ENCODE peak calls at places on chromosomes 4 and X, in eight cellular contexts. U is GM23248, S is stomach, A is esophagus muscularis mucosa, H is right lobe of liver, Q is PC-3, Z is ascending aorta, L is aorta. K is an unnamed sample. For H3K36me3 and H3K4me1, the result is how much of the 10 kb centered on the place peaks cover.

GRCh38 chrX:149682031-149682430 is 29.8 kb upstream of the MAGEA11 start:
- DNase-seq in S (no peak), U (no peak), Q (no peak), A (no peak), Z (no peak), L (no peak), H (no peak), K (peak)

GRCh38 chr4:167032876-167033275 is 201.4 kb downstream of the SPOCK3 start:
- DNase-seq in L (no peak), Q (peak), H (no peak), Z (no peak), U (no peak), S (no peak), A (no peak), K (no peak)

GRCh38 chrX:110669572-110669971 is 126.0 kb downstream of the CHRDL1 start:
- DNase-seq in L (no peak), U (no peak), H (no peak), Z (no peak), Q (no peak), S (no peak), A (no peak), K (no peak)

GRCh38 chrX:76428243-76429130 is 977 bp downstream of the MAGEE1 start:
- DNase-seq in L (peak), S (peak), H (peak), A (no peak), Q (no peak), Z (peak), U (peak), K (no peak)

GRCh38 chr4:165927815-165928214 is 54.8 kb downstream of the TLL1 start:
- DNase-seq in H (no peak), S (no peak), Z (no peak), U (no peak), Q (peak), A (no peak), L (no peak), K (no peak)

GRCh38 chr4:156959298-156959702 is 12.3 kb downstream of the PDGFC start:
- DNase-seq in L (no peak), H (no peak), Z (no peak), U (peak), S (no peak), Q (peak), A (no peak), K (no peak)

GRCh38 chr4:48594185-48594584 is 104.1 kb downstream of the ZAR1 start:
- DNase-seq in Z (no peak), H (no peak), L (no peak), Q (no peak), U (no peak), S (no peak), A (no peak), K (peak)

GRCh38 chrX:1398431-1399340 is 6.8 kb upstream of the SLC25A6 start:
- DNase-seq in L (peak), Z (no peak), A (no peak), H (no peak), U (no peak), S (no peak), Q (no peak), K (peak)

GRCh38 chr4:98864560-98864959 is 64.4 kb downstream of the EIF4E start:
- DNase-seq in H (no peak), U (no peak), Z (no peak), Q (peak), S (no peak), A (no peak), L (no peak), K (no peak)

GRCh38 chr4:128865132-128865531 is 55.6 kb downstream of the JADE1 start:
- DNase-seq in U (no peak), S (no peak), Q (no peak), A (no peak), L (no peak), Z (no peak), H (no peak), K (no peak)
- H3K36me3 ChIP-seq in U (half or more), S (half or more), Q (under half), A (half or more), L (under half), Z (half or more), H (under half), K (half or more)

DNA sequence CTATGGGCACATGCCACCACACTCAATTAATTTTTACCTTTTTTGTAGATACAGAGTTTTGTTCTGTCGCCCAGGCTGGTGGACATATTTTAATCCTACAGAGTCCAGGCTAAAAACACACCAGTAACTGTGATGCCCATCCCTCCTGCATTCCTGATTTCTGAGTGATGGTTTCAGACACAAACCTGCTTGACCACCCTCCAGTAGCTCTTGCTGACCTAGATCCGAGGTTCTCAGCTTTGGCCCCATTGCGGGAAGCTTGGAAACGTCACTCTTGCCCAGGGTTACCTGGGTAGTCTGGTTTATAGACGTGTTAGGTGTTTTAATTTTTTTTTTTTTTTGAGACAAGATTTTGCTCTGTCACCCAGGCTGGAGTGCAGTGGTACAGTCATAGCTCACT is 7.5 kb downstream of the CD99 start:
- DNase-seq in L (no peak), H (no peak), A (no peak), Q (peak), Z (no peak), U (no peak), S (no peak), K (no peak)
- H3K4me1 ChIP-seq in L (under half), H (under half), A (half or more), Q (under half), Z (under half), U (half or more), S (half or more), K (under half)

GRCh38 chr4:25776795-25777194 is 86.0 kb downstream of the SEL1L3 start:
- DNase-seq in A (no peak), Q (no peak), U (no peak), Z (no peak), H (no peak), L (no peak), S (no peak), K (no peak)

GRCh38 chr4:25783943-25784342 is 78.8 kb downstream of the SEL1L3 start:
- DNase-seq in S (no peak), H (no peak), L (no peak), A (no peak), Z (no peak), Q (no peak), U (no peak), K (no peak)

GRCh38 chr4:25775166-25775565 is 87.6 kb downstream of the SEL1L3 start:
- DNase-seq in U (peak), H (no peak), L (no peak), Z (no peak), A (no peak), Q (no peak), S (no peak), K (no peak)

GRCh38 chr4:25782482-25782881 is 80.3 kb downstream of the SEL1L3 start:
- DNase-seq in L (no peak), H (no peak), Q (no peak), A (no peak), U (no peak), S (no peak), Z (no peak), K (no peak)

GRCh38 chr4:25779021-25779420 is 83.8 kb downstream of the SEL1L3 start:
- DNase-seq in S (no peak), A (no peak), H (no peak), U (peak), Q (peak), L (no peak), Z (no peak), K (no peak)
- H3K36me3 ChIP-seq in S (half or more), A (under half), H (under half), U (under half), Q (under half), L (under half), Z (under half), K (under half)

GRCh38 chr4:53365486-53366300 is at the start of gene SCFD2:
- DNase-seq in A (peak), Q (peak), S (peak), H (peak), Z (peak), U (peak), L (peak), K (peak)

GRCh38 chr4:53365121-53365485 is 758 bp downstream of the SCFD2 start:
- DNase-seq in A (no peak), Q (peak), Z (no peak), L (no peak), U (peak), S (no peak), H (no peak), K (no peak)

GRCh38 chr4:53366301-53366716 is 448 bp upstream of the SCFD2 start:
- DNase-seq in L (no peak), U (peak), Q (no peak), Z (no peak), H (no peak), A (no peak), S (no peak), K (no peak)

GRCh38 chr4:53362093-53362492 is 3.8 kb downstream of the SCFD2 start:
- DNase-seq in S (no peak), U (no peak), A (no peak), Q (no peak), H (no peak), L (no peak), Z (no peak), K (no peak)

GRCh38 chr4:53364624-53365023 is 1.2 kb downstream of the SCFD2 start:
- DNase-seq in L (no peak), H (no peak), Z (no peak), A (no peak), U (no peak), Q (no peak), S (no peak), K (no peak)
- H3K4me1 ChIP-seq in L (under half), H (under half), Z (under half), A (under half), U (under half), Q (under half), S (under half), K (under half)

GRCh38 chrX:53659039-53659438 is 27.5 kb downstream of the HUWE1 start:
- DNase-seq in L (no peak), H (no peak), Z (no peak), S (no peak), Q (no peak), A (no peak), U (no peak), K (no peak)
- H3K36me3 ChIP-seq in L (under half), H (under half), Z (under half), S (under half), Q (under half), A (under half), U (under half), K (half or more)